ENCODE peak calls at places on chromosomes 2 and 18, in five cellular contexts. H, P, L, T and B are unnamed samples.

GRCh38 chr2:138712212-138712979 is 67.8 kb downstream of the NXPH2 start:
- DNase-seq in H (no peak), P (no peak), L (no peak), T (no peak), B (no peak)

GRCh38 chr2:74812787-74813200 is 21.1 kb upstream of the HK2 start:
- DNase-seq in H (no peak), P (no peak), L (no peak), T (no peak), B (no peak)

GRCh38 chr2:177327065-177327464 is 62.5 kb upstream of the NFE2L2 start:
- DNase-seq in H (no peak), P (no peak), L (no peak), T (no peak), B (no peak)

GRCh38 chr2:30208453-30208852 is 22.9 kb upstream of the LBH start:
- DNase-seq in H (peak), P (peak), L (no peak), T (peak), B (peak)

GRCh38 chr2:6845312-6845711 is 20.4 kb downstream of the CMPK2 start:
- DNase-seq in H (no peak), P (no peak), L (no peak), T (no peak), B (no peak)

GRCh38 chr18:49185636-49186035 is 234.9 kb upstream of the SMAD7 start:
- DNase-seq in H (no peak), P (no peak), L (no peak), T (no peak), B (no peak)

GRCh38 chr2:2561346-2562095 is 230.4 kb upstream of the MYT1L start:
- DNase-seq in H (no peak), P (no peak), L (no peak), T (no peak), B (no peak)

GRCh38 chr18:12657048-12657848 is 659 bp downstream of the SPIRE1 start:
- DNase-seq in H (peak), P (peak), L (peak), T (peak), B (peak)

GRCh38 chr2:184681642-184682321 is 83.5 kb downstream of the ZNF804A start:
- DNase-seq in H (no peak), P (peak), L (no peak), T (no peak), B (no peak)

GRCh38 chr2:16525265-16525887 is 140.3 kb downstream of the CYRIA start:
- DNase-seq in H (peak), P (no peak), L (no peak), T (peak), B (no peak)

GRCh38 chr2:120589782-120590608 is 145.7 kb upstream of the GLI2 start:
- DNase-seq in H (no peak), P (peak), L (no peak), T (no peak), B (no peak)

GRCh38 chr2:220076734-220077133 is 449.3 kb downstream of the SLC4A3 start:
- DNase-seq in H (no peak), P (no peak), L (no peak), T (peak), B (no peak)

GRCh38 chr18:24534271-24534670 is 73.8 kb downstream of the HRH4 start:
- DNase-seq in H (no peak), P (no peak), L (no peak), T (no peak), B (no peak)

GRCh38 chr18:33446604-33447003 is 6.1 kb upstream of the CCDC178 start:
- DNase-seq in H (no peak), P (no peak), L (no peak), T (no peak), B (no peak)

GRCh38 chr2:179985163-179985820 is 21.8 kb downstream of the CWC22 start:
- DNase-seq in H (peak), P (no peak), L (no peak), T (no peak), B (no peak)

GRCh38 chr2:179981085-179981484 is 26.0 kb downstream of the CWC22 start:
- DNase-seq in H (no peak), P (no peak), L (no peak), T (no peak), B (no peak)

GRCh38 chr2:179987916-179988315 is 19.2 kb downstream of the CWC22 start:
- DNase-seq in H (no peak), P (no peak), L (no peak), T (no peak), B (no peak)

GRCh38 chr2:179983250-179983932 is 23.7 kb downstream of the CWC22 start:
- DNase-seq in H (no peak), P (no peak), L (no peak), T (no peak), B (no peak)
- TF ChIP-seq CTCF in H (no peak), P (no peak), L (no peak), T (no peak), B (no peak)

GRCh38 chr2:172972005-172972619 is 103.5 kb upstream of the MAP3K20 start:
- DNase-seq in H (peak), P (no peak), L (peak), T (peak), B (no peak)
- TF ChIP-seq CTCF in H (peak), P (peak), L (peak), T (peak), B (peak)

GRCh38 chr2:119385465-119385864 is 18.7 kb downstream of the DBI start:
- DNase-seq in H (no peak), P (no peak), L (no peak), T (no peak), B (no peak)

GRCh38 chr2:119384971-119385370 is 18.2 kb downstream of the DBI start:
- DNase-seq in H (no peak), P (no peak), L (no peak), T (no peak), B (no peak)

GRCh38 chr2:119383410-119384140 is 16.8 kb downstream of the DBI start:
- DNase-seq in H (no peak), P (no peak), L (no peak), T (no peak), B (no peak)

GRCh38 chr2:119389615-119390306 is 23.0 kb downstream of the DBI start:
- DNase-seq in H (no peak), P (peak), L (no peak), T (no peak), B (no peak)

GRCh38 chr2:119387381-119388129 is 20.8 kb downstream of the DBI start:
- DNase-seq in H (peak), P (peak), L (peak), T (no peak), B (no peak)
- TF ChIP-seq CTCF in H (peak), P (peak), L (peak), T (no peak), B (no peak)

GRCh38 chr18:74873629-74874028 is 276.0 kb downstream of the ZNF407 start:
- DNase-seq in H (no peak), P (no peak), L (no peak), T (no peak), B (no peak)

GRCh38 chr18:74866577-74866976 is 268.9 kb downstream of the ZNF407 start:
- DNase-seq in H (no peak), P (no peak), L (no peak), T (no peak), B (no peak)

GRCh38 chr18:74868461-74868860 is 270.8 kb downstream of the ZNF407 start:
- DNase-seq in H (no peak), P (no peak), L (no peak), T (no peak), B (no peak)

GRCh38 chr18:74870950-74871349 is 273.3 kb downstream of the ZNF407 start:
- DNase-seq in H (peak), P (no peak), L (no peak), T (no peak), B (no peak)

DNA sequence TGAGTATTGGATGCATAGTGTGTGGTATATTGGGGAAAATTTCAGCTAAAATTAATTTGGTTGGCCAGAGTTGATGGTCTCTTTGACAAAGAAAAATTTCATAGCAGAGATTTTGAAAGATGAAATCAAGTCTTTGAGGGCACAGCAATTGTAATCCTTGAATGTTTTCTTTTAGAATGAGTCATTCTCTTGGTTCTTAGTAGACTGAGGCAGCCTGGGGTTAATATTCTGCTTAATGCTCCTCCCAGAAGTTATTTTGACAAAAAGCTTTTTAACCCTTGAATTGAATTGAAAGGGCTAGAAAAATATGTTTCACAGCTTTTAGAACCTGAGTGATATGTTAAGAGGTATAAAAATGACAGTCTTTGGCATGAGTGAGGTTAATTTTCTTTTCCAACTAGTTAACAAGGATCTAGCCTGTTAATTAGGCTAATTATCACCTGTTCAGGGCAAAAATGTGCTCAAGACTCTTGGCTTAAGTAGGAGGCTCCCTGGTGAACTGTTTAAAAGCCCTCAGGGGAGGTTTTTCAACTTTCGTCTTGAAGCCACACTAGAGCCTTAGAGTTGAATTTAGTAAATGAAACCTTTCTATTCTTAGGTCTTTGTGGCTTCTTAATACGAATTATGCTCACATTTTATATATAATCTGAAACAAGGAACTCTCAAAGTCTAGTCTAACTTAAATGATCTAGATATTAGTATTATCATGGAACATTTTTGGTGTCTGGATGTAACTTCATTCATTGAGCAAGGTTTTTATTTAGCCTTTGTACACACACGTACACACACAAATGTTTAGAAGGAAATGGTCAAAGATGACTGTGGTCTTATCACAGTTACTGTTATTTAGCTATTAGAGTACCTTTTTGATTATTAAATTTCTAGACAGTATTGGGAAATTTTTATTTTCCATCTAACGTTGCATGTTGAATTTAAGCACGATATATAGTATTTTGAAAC is 272.5 kb downstream of the ZNF407 start:
- DNase-seq in H (peak), P (no peak), L (no peak), T (no peak), B (no peak)
- TF ChIP-seq CTCF in H (no peak), P (no peak), L (no peak), T (no peak), B (no peak)

DNA sequence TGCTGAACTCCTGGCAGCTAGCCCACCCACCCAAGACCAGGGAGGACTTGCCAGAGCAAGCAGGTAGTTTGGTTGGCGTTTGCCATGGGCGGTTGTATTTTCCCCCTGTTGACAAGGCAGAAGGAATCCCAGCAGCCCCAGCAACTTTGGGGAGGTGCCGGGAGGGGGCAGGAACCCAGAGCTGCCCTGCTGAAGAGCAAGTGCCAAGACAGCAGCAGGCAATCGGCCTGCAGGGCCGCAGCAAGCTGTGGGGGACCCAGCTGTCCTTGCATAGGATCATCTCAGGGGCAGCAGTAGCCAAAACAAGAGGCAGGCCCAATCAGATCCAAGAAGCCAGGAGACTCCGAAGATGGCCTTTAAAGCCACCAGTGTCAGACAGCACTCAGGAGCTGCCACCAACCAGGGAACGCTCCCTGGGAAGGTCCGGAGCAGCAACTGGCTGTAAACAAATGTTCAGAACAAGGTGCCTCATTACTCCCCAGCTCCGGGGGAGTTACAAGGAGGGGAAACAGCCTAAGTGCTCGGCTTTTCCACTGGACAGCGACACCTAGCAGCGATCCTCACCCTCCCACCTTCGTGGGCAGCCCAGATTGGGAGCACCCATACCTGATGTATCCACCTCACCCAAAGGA is 2.1 kb downstream of the ST8SIA5 start:
- DNase-seq in H (no peak), P (no peak), L (no peak), T (no peak), B (no peak)
- TF ChIP-seq CTCF in H (no peak), P (no peak), L (no peak), T (no peak), B (peak)

GRCh38 chr2:239824866-239825704 is 200.1 kb downstream of the NDUFA10 start:
- DNase-seq in H (no peak), P (peak), L (no peak), T (no peak), B (peak)
- TF ChIP-seq CTCF in H (no peak), P (no peak), L (no peak), T (no peak), B (no peak)

GRCh38 chr2:128235581-128235980 is 83.1 kb downstream of the HS6ST1 start:
- DNase-seq in H (no peak), P (no peak), L (no peak), T (no peak), B (no peak)

GRCh38 chr2:128234613-128235012 is 84.1 kb downstream of the HS6ST1 start:
- DNase-seq in H (no peak), P (no peak), L (no peak), T (no peak), B (no peak)

GRCh38 chr2:128232965-128233789 is 85.5 kb downstream of the HS6ST1 start:
- DNase-seq in H (peak), P (peak), L (peak), T (peak), B (peak)

GRCh38 chr2:128236491-128237035 is 82.1 kb downstream of the HS6ST1 start:
- DNase-seq in H (no peak), P (no peak), L (no peak), T (no peak), B (no peak)

DNA sequence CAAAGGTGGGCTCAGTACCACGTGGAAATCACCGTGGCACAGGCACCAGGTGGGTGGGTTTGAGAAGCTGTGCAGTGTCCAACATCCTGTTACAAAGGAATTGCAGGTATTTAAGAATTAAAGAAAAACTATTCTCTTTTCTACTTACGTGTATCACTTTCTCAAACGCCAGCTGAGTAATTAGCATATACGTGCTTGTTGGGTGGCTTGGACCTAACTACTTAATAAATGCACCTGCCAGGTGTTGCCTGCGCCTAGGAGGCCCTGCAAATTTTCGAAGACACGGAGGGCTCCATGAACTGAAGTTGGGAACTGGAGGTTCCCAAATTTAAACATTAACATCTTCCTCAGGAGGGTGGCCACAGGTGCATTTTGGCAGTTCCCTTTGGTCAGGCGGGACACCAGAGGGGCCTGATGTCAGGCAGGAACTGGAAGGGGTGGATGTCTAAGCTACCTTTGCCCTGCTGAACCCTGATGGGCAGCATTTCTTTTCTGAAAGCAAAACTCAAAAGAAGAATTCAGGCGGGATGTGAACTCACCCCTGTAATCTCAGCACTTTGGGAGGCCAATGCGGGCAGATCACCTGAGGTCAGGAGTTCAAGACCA is 84.8 kb downstream of the HS6ST1 start:
- DNase-seq in H (no peak), P (no peak), L (no peak), T (no peak), B (no peak)
- TF ChIP-seq CTCF in H (no peak), P (no peak), L (no peak), T (no peak), B (peak)

DNA sequence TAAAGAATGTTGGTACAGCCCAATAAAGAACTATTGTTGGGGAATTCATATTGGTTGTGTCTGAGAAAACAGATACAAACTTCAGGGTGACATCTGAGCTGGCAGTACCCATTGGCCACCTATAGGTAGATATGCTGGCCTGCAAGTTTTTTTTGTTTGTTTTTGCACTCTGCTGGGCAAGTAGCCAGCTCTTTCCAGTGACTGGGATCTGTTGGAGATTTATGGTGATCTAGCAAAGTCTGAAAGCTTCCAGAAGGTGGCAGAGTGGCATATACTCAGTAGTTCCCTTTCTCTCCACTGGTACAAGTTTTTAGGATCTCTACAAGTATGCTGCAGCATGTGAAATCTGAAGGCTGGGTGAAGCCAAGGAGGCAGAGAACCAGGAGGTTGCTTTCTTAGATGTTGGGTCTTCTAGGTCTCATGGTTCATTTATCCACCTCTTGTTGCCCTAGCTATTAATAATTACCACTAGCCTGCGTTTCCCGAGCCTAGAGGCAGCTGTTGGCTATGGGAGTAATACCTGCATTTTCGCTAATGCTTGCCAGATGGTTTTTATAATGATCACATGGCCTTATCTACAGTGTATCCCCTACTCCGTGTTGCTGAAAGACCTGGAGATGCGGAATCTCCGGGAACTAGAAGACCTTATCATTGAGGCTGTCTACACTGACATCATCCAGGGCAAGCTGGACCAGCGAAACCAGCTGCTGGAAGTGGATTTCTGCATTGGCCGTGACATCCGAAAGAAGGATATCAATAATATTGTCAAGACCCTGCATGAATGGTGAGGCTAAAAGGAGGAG is 9.5 kb downstream of the COPS7B start:
- DNase-seq in H (peak), P (no peak), L (no peak), T (no peak), B (no peak)
- TF ChIP-seq CTCF in H (peak), P (peak), L (no peak), T (peak), B (peak)

GRCh38 chr2:240560480-240561324 is 545 bp downstream of the DUSP28 start:
- DNase-seq in H (peak), P (peak), L (peak), T (peak), B (peak)
- TF ChIP-seq CTCF in H (no peak), P (peak), L (peak), T (peak), B (peak)

GRCh38 chr2:73359915-73360697 is 25.5 kb upstream of the ALMS1 start:
- DNase-seq in H (no peak), P (no peak), L (no peak), T (no peak), B (no peak)
- TF ChIP-seq CTCF in H (peak), P (no peak), L (no peak), T (peak), B (peak)